ENCODE peak calls at places on chromosome 22, in seven cellular contexts. N, L, J, C, E, T and I are unnamed samples. For H3K27me3 and H3K4me1, the result is how much of the 10 kb centered on the place peaks cover.

GRCh38 chr22:31605851-31606585 is 56.0 kb downstream of the PISD start:
- DNase-seq in N (peak), L (no peak), J (no peak), C (no peak), E (no peak), T (no peak), I (no peak)

GRCh38 chr22:45319319-45319675 is 9.6 kb downstream of the FAM118A start:
- DNase-seq in N (no peak), L (no peak), J (no peak), C (no peak), E (peak), T (peak), I (no peak)

GRCh38 chr22:45328822-45329535 is 19.2 kb downstream of the FAM118A start:
- DNase-seq in N (peak), L (no peak), J (no peak), C (no peak), E (no peak), T (no peak), I (no peak)

GRCh38 chr22:43970037-43970747 is 14.9 kb downstream of the SAMM50 start:
- DNase-seq in N (peak), L (no peak), J (no peak), C (no peak), E (no peak), T (no peak), I (no peak)

GRCh38 chr22:42468841-42469240 is 36.6 kb upstream of the NFAM1 start:
- DNase-seq in N (no peak), L (no peak), J (no peak), C (no peak), E (no peak), T (no peak), I (no peak)

GRCh38 chr22:40982482-40983385 is 31.6 kb downstream of the RBX1 start:
- DNase-seq in N (peak), L (no peak), J (no peak), C (no peak), E (no peak), T (no peak), I (no peak)

GRCh38 chr22:39488563-39489083 is 13.5 kb upstream of the MIEF1 start:
- DNase-seq in N (no peak), L (no peak), J (no peak), C (no peak), E (peak), T (no peak), I (no peak)

GRCh38 chr22:33891455-33891854 is 28.8 kb downstream of the LARGE1 start:
- DNase-seq in N (no peak), L (no peak), J (no peak), C (no peak), E (no peak), T (no peak), I (no peak)

GRCh38 chr22:45554040-45554406 is 51.3 kb downstream of the FBLN1 start:
- DNase-seq in N (no peak), L (peak), J (no peak), C (no peak), E (no peak), T (no peak), I (no peak)

GRCh38 chr22:27986937-27987336 is 67.9 kb upstream of the PITPNB start:
- DNase-seq in N (peak), L (no peak), J (no peak), C (no peak), E (no peak), T (no peak), I (no peak)

GRCh38 chr22:35629406-35630234 is 12.5 kb upstream of the MB start:
- DNase-seq in N (peak), L (peak), J (peak), C (peak), E (peak), T (peak), I (no peak)

GRCh38 chr22:39458443-39459083 is 1.8 kb downstream of the MGAT3 start:
- DNase-seq in N (no peak), L (no peak), J (no peak), C (no peak), E (peak), T (no peak), I (no peak)

GRCh38 chr22:44554411-44554810 is 56.4 kb upstream of the RTL6 start:
- DNase-seq in N (peak), L (no peak), J (no peak), C (peak), E (no peak), T (no peak), I (no peak)

GRCh38 chr22:39820266-39820665 is 73.3 kb downstream of the ENTHD1 start:
- DNase-seq in N (no peak), L (no peak), J (no peak), C (no peak), E (no peak), T (peak), I (no peak)

GRCh38 chr22:24901448-24901847 is 45.0 kb downstream of the LHFPL7 start:
- DNase-seq in N (no peak), L (no peak), J (no peak), C (no peak), E (no peak), T (no peak), I (no peak)

GRCh38 chr22:33380789-33381530 is 322.8 kb upstream of the SYN3 start:
- DNase-seq in N (no peak), L (no peak), J (no peak), C (no peak), E (no peak), T (peak), I (no peak)

GRCh38 chr22:39519681-39520053 is 695 bp upstream of the ATF4 start:
- DNase-seq in N (peak), L (peak), J (peak), C (peak), E (no peak), T (peak), I (peak)

GRCh38 chr22:38257170-38257569 is 15.6 kb downstream of the TMEM184B start:
- DNase-seq in N (no peak), L (no peak), J (peak), C (no peak), E (no peak), T (peak), I (no peak)
- H3K27me3 ChIP-seq in N (under half), L (under half), J (under half), C (under half), E (under half), T (under half), I (under half)

GRCh38 chr22:23752750-23753149 is 1.5 kb downstream of the VPREB3 start:
- DNase-seq in N (peak), L (no peak), J (no peak), C (no peak), E (no peak), T (no peak), I (no peak)
- H3K4me1 ChIP-seq in N (under half), L (under half), J (under half), C (under half), E (under half), T (under half), I (under half)

DNA sequence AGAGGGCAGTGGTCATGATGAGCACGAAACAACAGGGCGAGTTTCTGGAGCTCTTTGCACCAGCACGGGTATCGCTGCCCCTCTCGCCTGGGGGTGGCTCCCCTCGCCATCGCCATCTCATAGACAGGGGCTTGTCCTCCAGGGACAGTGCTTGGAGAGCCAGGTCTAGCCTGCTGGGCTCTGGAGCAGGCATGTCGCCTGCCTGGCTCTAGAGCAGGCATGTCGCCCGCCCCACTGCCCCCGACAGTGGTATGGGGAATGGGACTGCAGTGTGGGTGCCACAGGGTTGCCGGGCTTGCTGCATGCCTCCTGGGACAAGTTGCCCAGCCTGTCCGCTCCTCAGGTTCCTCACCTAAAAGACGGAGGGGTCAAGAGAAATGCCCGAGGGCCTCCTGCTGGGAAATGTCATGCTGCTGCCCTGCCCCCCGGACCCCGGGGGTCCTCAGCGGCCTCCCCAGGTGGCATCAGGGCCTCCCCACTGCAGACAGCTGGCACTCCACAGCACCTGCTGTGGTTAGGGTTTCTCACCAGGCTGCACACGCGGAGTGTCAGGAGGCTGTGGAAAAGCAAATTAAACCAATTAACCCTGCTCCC is 403.0 kb downstream of the TBC1D22A start:
- DNase-seq in N (peak), L (no peak), J (peak), C (peak), E (no peak), T (no peak), I (no peak)
- H3K27me3 ChIP-seq in N (under half), L (under half), J (under half), C (under half), E (under half), T (under half), I (under half)

GRCh38 chr22:37048133-37048532 is 3.4 kb upstream of the KCTD17 start:
- DNase-seq in N (no peak), L (no peak), J (no peak), C (no peak), E (no peak), T (no peak), I (no peak)
- H3K4me1 ChIP-seq in N (under half), L (under half), J (under half), C (under half), E (under half), T (under half), I (under half)

DNA sequence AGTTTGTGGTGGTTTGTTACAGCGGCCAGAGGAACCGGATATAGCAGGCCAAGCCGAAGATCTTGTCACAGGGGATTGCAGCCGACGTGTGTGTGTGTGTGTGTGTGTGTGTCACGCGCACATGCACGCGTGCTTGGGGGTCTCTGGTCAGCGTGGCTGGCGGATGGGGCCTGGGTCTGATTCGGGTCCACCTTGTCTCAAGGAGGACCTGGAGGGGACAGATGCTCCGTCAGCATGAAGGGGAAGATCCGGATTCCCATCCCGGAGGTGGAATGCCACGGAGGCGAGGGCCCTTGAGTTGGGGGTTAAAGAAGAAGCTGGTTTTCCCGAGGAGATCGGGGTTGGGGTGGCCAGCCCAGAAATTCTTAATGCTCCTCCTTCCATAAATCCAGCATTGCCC is 1237.8 kb downstream of the BRD1 start:
- DNase-seq in N (no peak), L (no peak), J (no peak), C (no peak), E (no peak), T (no peak), I (no peak)
- H3K27me3 ChIP-seq in N (under half), L (under half), J (under half), C (under half), E (under half), T (under half), I (under half)

DNA sequence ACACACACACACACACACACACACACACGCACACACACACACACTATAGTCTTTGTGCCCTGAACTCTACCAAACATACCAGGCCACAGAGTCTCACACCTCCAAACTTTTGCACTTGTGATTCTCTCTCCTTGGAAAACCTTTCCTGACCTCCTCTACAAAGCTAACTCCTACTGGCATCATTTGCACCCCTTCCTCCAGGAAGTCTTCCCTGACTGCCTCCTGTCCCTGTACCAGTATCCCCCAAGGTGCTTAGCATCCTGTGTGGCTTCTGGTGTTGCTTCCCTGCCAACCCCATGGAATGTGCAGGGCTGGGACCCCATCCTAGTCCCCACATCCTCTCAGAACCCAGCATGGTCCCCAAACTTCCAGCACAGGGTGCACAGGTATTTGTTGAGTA is 8.9 kb downstream of the TPST2 start:
- DNase-seq in N (no peak), L (no peak), J (no peak), C (no peak), E (no peak), T (no peak), I (no peak)
- H3K4me1 ChIP-seq in N (under half), L (under half), J (under half), C (under half), E (half or more), T (under half), I (under half)